ENCODE peak calls at places on chromosomes 6 and 20, in five cellular contexts. W, B, N, O and Z are unnamed samples.

GRCh38 chr6:131597448-131597847 is 24.4 kb downstream of the ARG1 start:
- DNase-seq in W (no peak), B (no peak), N (peak; percentile 2), O (peak; percentile 31), Z (no peak)

GRCh38 chr20:41009960-41010359 is 18.7 kb upstream of the TOP1 start:
- DNase-seq in W (no peak), B (no peak), N (no peak), O (no peak), Z (no peak)

GRCh38 chr6:6547111-6547879 is 41.2 kb upstream of the LY86 start:
- DNase-seq in W (peak; percentile 83), B (peak; percentile 86), N (peak; percentile 88), O (peak; percentile 93), Z (peak; percentile 55)

GRCh38 chr6:162230147-162230752 is 497.3 kb downstream of the PRKN start:
- DNase-seq in W (no peak), B (no peak), N (no peak), O (no peak), Z (no peak)

GRCh38 chr6:46876126-46876525 is 45.6 kb downstream of the ADGRF5 start:
- DNase-seq in W (no peak), B (no peak), N (peak; percentile 92), O (no peak), Z (no peak)

GRCh38 chr6:138410048-138410735 is 6.2 kb downstream of the HEBP2 start:
- DNase-seq in W (no peak), B (no peak), N (no peak), O (no peak), Z (no peak)

GRCh38 chr6:56424068-56424467 is 176.7 kb upstream of the COL21A1 start:
- DNase-seq in W (no peak), B (no peak), N (no peak), O (no peak), Z (no peak)

GRCh38 chr6:144809120-144809519 is 524.0 kb downstream of the UTRN start:
- DNase-seq in W (no peak), B (peak; percentile 43), N (peak; percentile 44), O (no peak), Z (no peak)

GRCh38 chr6:43334466-43335095 is 26.0 kb upstream of the CRIP3 start:
- DNase-seq in W (no peak), B (peak; percentile 82), N (peak; percentile 58), O (peak; percentile 42), Z (peak; percentile 66)

GRCh38 chr6:43476744-43477143 is 626 bp upstream of the TJAP1 start:
- DNase-seq in W (no peak), B (no peak), N (no peak), O (peak; percentile 67), Z (no peak)

GRCh38 chr20:37346526-37347346 is 796 bp downstream of the SRC start:
- DNase-seq in W (no peak), B (no peak), N (no peak), O (no peak), Z (no peak)

GRCh38 chr6:63349401-63349800 is 29.6 kb upstream of the LGSN start:
- DNase-seq in W (no peak), B (no peak), N (no peak), O (no peak), Z (no peak)

GRCh38 chr6:33785766-33786165 is 3.2 kb downstream of the LEMD2 start:
- DNase-seq in W (no peak), B (no peak), N (no peak), O (no peak), Z (no peak)

GRCh38 chr6:142965164-142965563 is 20.2 kb upstream of the HIVEP2 start:
- DNase-seq in W (no peak), B (no peak), N (no peak), O (no peak), Z (no peak)

GRCh38 chr20:17966432-17967312 is 1.9 kb downstream of the SNX5 start:
- DNase-seq in W (no peak), B (peak; percentile 53), N (no peak), O (peak; percentile 81), Z (no peak)

GRCh38 chr6:16336056-16336810 is 97.8 kb downstream of the GMPR start:
- DNase-seq in W (no peak), B (no peak), N (peak; percentile 20), O (no peak), Z (no peak)

GRCh38 chr6:13924949-13925881 is at the start of gene RNF182:
- DNase-seq in W (no peak), B (peak; percentile 53), N (peak; percentile 55), O (no peak), Z (no peak)

GRCh38 chr6:44263357-44264100 is 1.8 kb downstream of the NFKBIE start:
- DNase-seq in W (peak; percentile 59), B (no peak), N (no peak), O (peak; percentile 58), Z (no peak)

GRCh38 chr6:149754573-149754972 is 5.0 kb downstream of the PCMT1 start:
- DNase-seq in W (no peak), B (no peak), N (no peak), O (no peak), Z (no peak)

GRCh38 chr6:27672113-27672799 is 199.4 kb upstream of the ZNF184 start:
- DNase-seq in W (no peak), B (peak; percentile 90), N (no peak), O (no peak), Z (no peak)

GRCh38 chr6:131948692-131949614 is 2.2 kb downstream of the CCN2 start:
- DNase-seq in W (no peak), B (no peak), N (no peak), O (no peak), Z (no peak)

GRCh38 chr6:36867471-36868224 is 7.0 kb downstream of the PPIL1 start:
- DNase-seq in W (no peak), B (no peak), N (no peak), O (no peak), Z (no peak)

GRCh38 chr6:118913161-118913560 is 19.2 kb downstream of the ASF1A start:
- DNase-seq in W (no peak), B (peak; percentile 29), N (no peak), O (no peak), Z (no peak)

GRCh38 chr6:128807577-128807976 is 75.4 kb upstream of the LAMA2 start:
- DNase-seq in W (no peak), B (peak; percentile 51), N (peak; percentile 8), O (peak; percentile 58), Z (peak; percentile 75)

GRCh38 chr6:11779308-11780096 is 899 bp upstream of the ADTRP start:
- DNase-seq in W (no peak), B (peak; percentile 6), N (no peak), O (no peak), Z (no peak)

GRCh38 chr6:146543940-146544661 is 468 bp downstream of the RAB32 start:
- DNase-seq in W (no peak), B (no peak), N (peak; percentile 28), O (no peak), Z (no peak)

GRCh38 chr6:104955927-104956662 is 812 bp upstream of the LIN28B start:
- DNase-seq in W (no peak), B (no peak), N (no peak), O (peak; percentile 60), Z (no peak)

GRCh38 chr6:119484598-119484997 is 135.0 kb upstream of the MAN1A1 start:
- DNase-seq in W (no peak), B (no peak), N (peak; percentile 88), O (no peak), Z (no peak)

GRCh38 chr6:112595201-112595600 is 248.1 kb downstream of the RFPL4B start:
- DNase-seq in W (no peak), B (no peak), N (no peak), O (no peak), Z (no peak)

GRCh38 chr6:56624046-56624727 is 18.5 kb downstream of the DST start:
- DNase-seq in W (no peak), B (no peak), N (no peak), O (no peak), Z (no peak)

GRCh38 chr6:42454428-42454791 is 2.7 kb upstream of the TRERF1 start:
- DNase-seq in W (no peak), B (peak; percentile 50), N (no peak), O (no peak), Z (no peak)

GRCh38 chr20:25284131-25284601 is 36.3 kb downstream of the PYGB start:
- DNase-seq in W (no peak), B (no peak), N (no peak), O (no peak), Z (no peak)